ENCODE peak calls at places on chromosomes 1 and 21, in eight cellular contexts. A is K562, L is breast epithelium, C is upper lobe of left lung, T is GM12891, Y is transverse colon, S is GM12892, H is HL-60. K is an unnamed sample.

GRCh38 chr21:14259669-14260458 is 43.9 kb downstream of the RBM11 start:
- DNase-seq in A (peak), L (no peak), C (no peak), T (no peak), Y (no peak), S (no peak), H (no peak), K (no peak)

GRCh38 chr21:26837539-26837938 is 7.7 kb downstream of the ADAMTS1 start:
- DNase-seq in A (no peak), L (no peak), C (no peak), T (no peak), Y (no peak), S (no peak), H (no peak), K (no peak)

GRCh38 chr1:32761253-32761877 is 55.8 kb downstream of the YARS1 start:
- DNase-seq in A (peak), L (peak), C (no peak), T (no peak), Y (peak), S (no peak), H (no peak), K (peak)

GRCh38 chr1:212452323-212453155 is 19.8 kb downstream of the NENF start:
- DNase-seq in A (no peak), L (no peak), C (no peak), T (no peak), Y (no peak), S (no peak), H (no peak), K (no peak)

GRCh38 chr1:210937846-210938245 is 196.1 kb downstream of the KCNH1 start:
- DNase-seq in A (no peak), L (no peak), C (no peak), T (no peak), Y (no peak), S (no peak), H (no peak), K (no peak)

GRCh38 chr21:44907966-44908364 is 12.7 kb downstream of the ITGB2 start:
- DNase-seq in A (peak), L (no peak), C (peak), T (no peak), Y (no peak), S (no peak), H (no peak), K (no peak)

GRCh38 chr1:14881775-14882672 is 271.5 kb upstream of the TMEM51 start:
- DNase-seq in A (peak), L (no peak), C (no peak), T (no peak), Y (no peak), S (no peak), H (no peak), K (peak)

GRCh38 chr1:78911956-78912880 is 94.3 kb downstream of the ADGRL4 start:
- DNase-seq in A (no peak), L (no peak), C (no peak), T (no peak), Y (no peak), S (no peak), H (peak), K (no peak)

GRCh38 chr1:201877877-201878339 is 10.8 kb upstream of the SHISA4 start:
- DNase-seq in A (peak), L (peak), C (no peak), T (no peak), Y (no peak), S (no peak), H (no peak), K (no peak)

GRCh38 chr1:156262461-156263287 is 14.8 kb upstream of the PAQR6 start:
- DNase-seq in A (no peak), L (no peak), C (no peak), T (no peak), Y (no peak), S (no peak), H (no peak), K (no peak)
- TF ChIP-seq POLR2AphosphoS5 in A (no peak), L (no peak), C (no peak), T (no peak), Y (no peak), S (no peak), H (no peak), K (no peak)

GRCh38 chr1:84932991-84933611 is 40.1 kb upstream of the LPAR3 start:
- DNase-seq in A (no peak), L (no peak), C (no peak), T (no peak), Y (no peak), S (no peak), H (no peak), K (no peak)

GRCh38 chr1:84939761-84940160 is 46.8 kb upstream of the LPAR3 start:
- DNase-seq in A (no peak), L (no peak), C (no peak), T (no peak), Y (no peak), S (no peak), H (no peak), K (no peak)

GRCh38 chr1:84940481-84940880 is 47.5 kb upstream of the LPAR3 start:
- DNase-seq in A (no peak), L (no peak), C (no peak), T (no peak), Y (no peak), S (no peak), H (no peak), K (no peak)

GRCh38 chr1:84939151-84939550 is 46.1 kb upstream of the LPAR3 start:
- DNase-seq in A (no peak), L (no peak), C (no peak), T (no peak), Y (no peak), S (no peak), H (no peak), K (no peak)

GRCh38 chr1:84936116-84936810 is 43.3 kb upstream of the LPAR3 start:
- DNase-seq in A (peak), L (peak), C (no peak), T (peak), Y (peak), S (no peak), H (peak), K (no peak)
- TF ChIP-seq POLR2AphosphoS5 in A (no peak), L (no peak), C (no peak), T (no peak), Y (no peak), S (no peak), H (no peak), K (peak)

GRCh38 chr1:41240806-41241747 is 1.0 kb downstream of the SCMH1 start:
- DNase-seq in A (peak), L (peak), C (peak), T (peak), Y (peak), S (peak), H (no peak), K (peak)
- TF ChIP-seq POLR2AphosphoS5 in A (no peak), L (peak), C (peak), T (no peak), Y (peak), S (no peak), H (peak), K (peak)

GRCh38 chr1:91844862-91845528 is 41.0 kb downstream of the TGFBR3 start:
- DNase-seq in A (no peak), L (no peak), C (no peak), T (no peak), Y (no peak), S (no peak), H (no peak), K (peak)
- TF ChIP-seq POLR2AphosphoS5 in A (no peak), L (peak), C (no peak), T (no peak), Y (peak), S (no peak), H (no peak), K (peak)

GRCh38 chr1:224387302-224387912 is 30.7 kb downstream of the CNIH4 start:
- DNase-seq in A (no peak), L (no peak), C (no peak), T (no peak), Y (no peak), S (no peak), H (no peak), K (no peak)
- TF ChIP-seq POLR2AphosphoS5 in A (peak), L (no peak), C (no peak), T (no peak), Y (no peak), S (no peak), H (no peak), K (no peak)

GRCh38 chr1:16237343-16237830 is 404 bp upstream of the CPLANE2 start:
- DNase-seq in A (no peak), L (no peak), C (no peak), T (no peak), Y (no peak), S (no peak), H (no peak), K (no peak)
- TF ChIP-seq POLR2AphosphoS5 in A (no peak), L (no peak), C (no peak), T (no peak), Y (no peak), S (peak), H (no peak), K (no peak)

GRCh38 chr1:22830747-22831340 is 120.2 kb downstream of the EPHB2 start:
- DNase-seq in A (no peak), L (no peak), C (no peak), T (no peak), Y (no peak), S (no peak), H (no peak), K (no peak)

GRCh38 chr1:22828151-22828817 is 117.6 kb downstream of the EPHB2 start:
- DNase-seq in A (no peak), L (no peak), C (no peak), T (no peak), Y (no peak), S (no peak), H (no peak), K (no peak)

GRCh38 chr1:22827666-22828065 is 117.0 kb downstream of the EPHB2 start:
- DNase-seq in A (peak), L (no peak), C (no peak), T (no peak), Y (no peak), S (no peak), H (no peak), K (no peak)

GRCh38 chr1:22830131-22830566 is 119.5 kb downstream of the EPHB2 start:
- DNase-seq in A (no peak), L (no peak), C (no peak), T (no peak), Y (no peak), S (no peak), H (no peak), K (no peak)

GRCh38 chr1:22829001-22829989 is 118.7 kb downstream of the EPHB2 start:
- DNase-seq in A (no peak), L (no peak), C (no peak), T (no peak), Y (no peak), S (no peak), H (no peak), K (no peak)
- TF ChIP-seq POLR2AphosphoS5 in A (no peak), L (no peak), C (no peak), T (no peak), Y (no peak), S (no peak), H (no peak), K (no peak)

GRCh38 chr1:221411283-221411682 is 330.6 kb downstream of the DUSP10 start:
- DNase-seq in A (no peak), L (no peak), C (no peak), T (no peak), Y (no peak), S (no peak), H (no peak), K (no peak)
- TF ChIP-seq POLR2AphosphoS5 in A (no peak), L (no peak), C (no peak), T (no peak), Y (no peak), S (no peak), H (no peak), K (no peak)

GRCh38 chr1:225654277-225654597 is 1.3 kb upstream of the ENAH start:
- DNase-seq in A (no peak), L (no peak), C (no peak), T (no peak), Y (no peak), S (no peak), H (no peak), K (no peak)

GRCh38 chr1:225652726-225653462 is at the start of gene ENAH:
- DNase-seq in A (peak), L (peak), C (peak), T (peak), Y (peak), S (peak), H (peak), K (peak)

GRCh38 chr1:225651872-225652725 is 824 bp downstream of the ENAH start:
- DNase-seq in A (no peak), L (peak), C (peak), T (no peak), Y (no peak), S (no peak), H (no peak), K (no peak)

GRCh38 chr1:225654688-225655508 is 2.0 kb upstream of the ENAH start:
- DNase-seq in A (no peak), L (no peak), C (no peak), T (no peak), Y (no peak), S (no peak), H (no peak), K (no peak)

GRCh38 chr1:225653463-225654276 is 747 bp upstream of the ENAH start:
- DNase-seq in A (no peak), L (peak), C (peak), T (peak), Y (peak), S (no peak), H (peak), K (peak)
- TF ChIP-seq POLR2AphosphoS5 in A (no peak), L (peak), C (peak), T (no peak), Y (peak), S (no peak), H (no peak), K (peak)

GRCh38 chr1:115112496-115113375 is 23.4 kb upstream of the TSPAN2 start:
- DNase-seq in A (peak), L (no peak), C (peak), T (no peak), Y (peak), S (no peak), H (no peak), K (peak)
- TF ChIP-seq POLR2AphosphoS5 in A (no peak), L (no peak), C (no peak), T (no peak), Y (no peak), S (no peak), H (no peak), K (no peak)

K was measured in stomach.